ENCODE peak calls at places on chromosomes 7 and 10, in seven cellular contexts. One of them, this sample, is unnamed.

GRCh38 chr10:17004801-17005380 is 124.7 kb downstream of the CUBN start:
- DNase-seq in A172: no peak
- DNase-seq in cardiac septum: no peak
- DNase-seq in HL-60: no peak
- DNase-seq in activated naive CD4-positive, alpha-beta T cell: no peak
- DNase-seq in renal cortical epithelial cell: no peak
- DNase-seq in fibroblast of villous mesenchyme: no peak
- DNase-seq in this sample: no peak

GRCh38 chr10:17200885-17201164 is 647 bp downstream of the TRDMT1 start:
- DNase-seq in A172: peak
- DNase-seq in cardiac septum: no peak
- DNase-seq in HL-60: peak
- DNase-seq in activated naive CD4-positive, alpha-beta T cell: no peak
- DNase-seq in renal cortical epithelial cell: peak
- DNase-seq in fibroblast of villous mesenchyme: peak
- DNase-seq in this sample: no peak

GRCh38 chr7:64946772-64947171 is 43.7 kb downstream of the ZNF273 start:
- DNase-seq in A172: no peak
- DNase-seq in cardiac septum: no peak
- DNase-seq in HL-60: no peak
- DNase-seq in activated naive CD4-positive, alpha-beta T cell: no peak
- DNase-seq in renal cortical epithelial cell: no peak
- DNase-seq in fibroblast of villous mesenchyme: peak
- DNase-seq in this sample: no peak

GRCh38 chr7:24932815-24933214 is 47.2 kb downstream of the OSBPL3 start:
- DNase-seq in A172: no peak
- DNase-seq in cardiac septum: no peak
- DNase-seq in HL-60: no peak
- DNase-seq in activated naive CD4-positive, alpha-beta T cell: no peak
- DNase-seq in renal cortical epithelial cell: peak
- DNase-seq in fibroblast of villous mesenchyme: no peak
- DNase-seq in this sample: peak

GRCh38 chr7:36019966-36020365 is 133.1 kb upstream of the EEPD1 start:
- DNase-seq in A172: no peak
- DNase-seq in cardiac septum: no peak
- DNase-seq in HL-60: no peak
- DNase-seq in activated naive CD4-positive, alpha-beta T cell: no peak
- DNase-seq in renal cortical epithelial cell: peak
- DNase-seq in fibroblast of villous mesenchyme: no peak
- DNase-seq in this sample: no peak

GRCh38 chr7:144738708-144739314 is 97.0 kb downstream of the TPK1 start:
- DNase-seq in A172: peak
- DNase-seq in cardiac septum: no peak
- DNase-seq in HL-60: peak
- DNase-seq in activated naive CD4-positive, alpha-beta T cell: no peak
- DNase-seq in renal cortical epithelial cell: peak
- DNase-seq in fibroblast of villous mesenchyme: peak
- DNase-seq in this sample: peak

GRCh38 chr10:132820056-132820455 is 34.1 kb upstream of the NKX6-2 start:
- DNase-seq in A172: no peak
- DNase-seq in cardiac septum: peak
- DNase-seq in HL-60: no peak
- DNase-seq in activated naive CD4-positive, alpha-beta T cell: no peak
- DNase-seq in renal cortical epithelial cell: no peak
- DNase-seq in fibroblast of villous mesenchyme: no peak
- DNase-seq in this sample: no peak

GRCh38 chr10:76051007-76051936 is 619.8 kb downstream of the LRMDA start:
- DNase-seq in A172: no peak
- DNase-seq in cardiac septum: no peak
- DNase-seq in HL-60: no peak
- DNase-seq in activated naive CD4-positive, alpha-beta T cell: no peak
- DNase-seq in renal cortical epithelial cell: peak
- DNase-seq in fibroblast of villous mesenchyme: no peak
- DNase-seq in this sample: no peak

GRCh38 chr7:96728139-96728538 is 18.5 kb upstream of the SEM1 start:
- DNase-seq in A172: no peak
- DNase-seq in cardiac septum: no peak
- DNase-seq in HL-60: no peak
- DNase-seq in activated naive CD4-positive, alpha-beta T cell: no peak
- DNase-seq in renal cortical epithelial cell: no peak
- DNase-seq in fibroblast of villous mesenchyme: no peak
- DNase-seq in this sample: no peak

GRCh38 chr10:45602082-45602730 is 70.4 kb downstream of the ZFAND4 start:
- DNase-seq in A172: no peak
- DNase-seq in cardiac septum: no peak
- DNase-seq in HL-60: no peak
- DNase-seq in activated naive CD4-positive, alpha-beta T cell: no peak
- DNase-seq in renal cortical epithelial cell: peak
- DNase-seq in fibroblast of villous mesenchyme: peak
- DNase-seq in this sample: peak

GRCh38 chr10:111875760-111876159 is 307.8 kb downstream of the GPAM start:
- DNase-seq in A172: no peak
- DNase-seq in cardiac septum: no peak
- DNase-seq in HL-60: no peak
- DNase-seq in activated naive CD4-positive, alpha-beta T cell: no peak
- DNase-seq in renal cortical epithelial cell: peak
- DNase-seq in fibroblast of villous mesenchyme: no peak
- DNase-seq in this sample: no peak

GRCh38 chr7:51062222-51062987 is 254.2 kb downstream of the COBL start:
- DNase-seq in A172: no peak
- DNase-seq in cardiac septum: no peak
- DNase-seq in HL-60: no peak
- DNase-seq in activated naive CD4-positive, alpha-beta T cell: no peak
- DNase-seq in renal cortical epithelial cell: no peak
- DNase-seq in fibroblast of villous mesenchyme: no peak
- DNase-seq in this sample: no peak

GRCh38 chr10:79148452-79149344 is 79.9 kb downstream of the ZMIZ1 start:
- DNase-seq in A172: peak
- DNase-seq in cardiac septum: peak
- DNase-seq in HL-60: no peak
- DNase-seq in activated naive CD4-positive, alpha-beta T cell: no peak
- DNase-seq in renal cortical epithelial cell: no peak
- DNase-seq in fibroblast of villous mesenchyme: peak
- DNase-seq in this sample: no peak

GRCh38 chr7:137874390-137874789 is 27.6 kb upstream of the DGKI start:
- DNase-seq in A172: no peak
- DNase-seq in cardiac septum: no peak
- DNase-seq in HL-60: no peak
- DNase-seq in activated naive CD4-positive, alpha-beta T cell: no peak
- DNase-seq in renal cortical epithelial cell: peak
- DNase-seq in fibroblast of villous mesenchyme: peak
- DNase-seq in this sample: peak

This sample was measured in Caki2.